ENCODE peak calls at places on chromosomes 13 and 19, in nine cellular contexts. One of them, this sample, is unnamed.

GRCh38 chr13:108154421-108154858 is 60.9 kb downstream of the LIG4 start:
- DNase-seq in naive thymus-derived CD4-positive, alpha-beta T cell: no peak
- DNase-seq in SK-N-SH: no peak
- DNase-seq in NCI-H1092: no peak
- DNase-seq in C1 segment of cervical spinal cord: no peak
- DNase-seq in stimulated activated CD4-positive, alpha-beta T cell treated with anti-CD3 and anti-CD28 coated beads, Interleukin-4, amount 100 ng/mL, for 1 hour: no peak
- DNase-seq in NCI-H2029: no peak
- DNase-seq in mesendoderm: peak
- DNase-seq in mammary epithelial cell: no peak
- DNase-seq in this sample: no peak

GRCh38 chr13:79810671-79811070 is 329.7 kb downstream of the NDFIP2 start:
- DNase-seq in naive thymus-derived CD4-positive, alpha-beta T cell: no peak
- DNase-seq in SK-N-SH: no peak
- DNase-seq in NCI-H1092: no peak
- DNase-seq in C1 segment of cervical spinal cord: no peak
- DNase-seq in stimulated activated CD4-positive, alpha-beta T cell treated with anti-CD3 and anti-CD28 coated beads, Interleukin-4, amount 100 ng/mL, for 1 hour: no peak
- DNase-seq in NCI-H2029: no peak
- DNase-seq in mesendoderm: peak
- DNase-seq in mammary epithelial cell: peak
- DNase-seq in this sample: no peak

GRCh38 chr19:480016-480855 is 16.1 kb upstream of the MADCAM1 start:
- DNase-seq in naive thymus-derived CD4-positive, alpha-beta T cell: peak
- DNase-seq in SK-N-SH: peak
- DNase-seq in NCI-H1092: peak
- DNase-seq in C1 segment of cervical spinal cord: peak
- DNase-seq in stimulated activated CD4-positive, alpha-beta T cell treated with anti-CD3 and anti-CD28 coated beads, Interleukin-4, amount 100 ng/mL, for 1 hour: peak
- DNase-seq in NCI-H2029: peak
- DNase-seq in mesendoderm: peak
- DNase-seq in mammary epithelial cell: peak
- DNase-seq in this sample: peak

GRCh38 chr19:3549816-3550215 is 7.6 kb downstream of the MFSD12 start:
- DNase-seq in naive thymus-derived CD4-positive, alpha-beta T cell: no peak
- DNase-seq in SK-N-SH: peak
- DNase-seq in NCI-H1092: no peak
- DNase-seq in C1 segment of cervical spinal cord: no peak
- DNase-seq in stimulated activated CD4-positive, alpha-beta T cell treated with anti-CD3 and anti-CD28 coated beads, Interleukin-4, amount 100 ng/mL, for 1 hour: no peak
- DNase-seq in NCI-H2029: no peak
- DNase-seq in mesendoderm: no peak
- DNase-seq in mammary epithelial cell: no peak
- DNase-seq in this sample: no peak

GRCh38 chr19:32866061-32866460 is 3.5 kb downstream of the SLC7A9 start:
- DNase-seq in naive thymus-derived CD4-positive, alpha-beta T cell: no peak
- DNase-seq in SK-N-SH: no peak
- DNase-seq in NCI-H1092: no peak
- DNase-seq in C1 segment of cervical spinal cord: no peak
- DNase-seq in stimulated activated CD4-positive, alpha-beta T cell treated with anti-CD3 and anti-CD28 coated beads, Interleukin-4, amount 100 ng/mL, for 1 hour: no peak
- DNase-seq in NCI-H2029: no peak
- DNase-seq in mesendoderm: no peak
- DNase-seq in mammary epithelial cell: no peak
- DNase-seq in this sample: no peak

GRCh38 chr19:35291916-35292315 is at the start of gene MAG:
- DNase-seq in naive thymus-derived CD4-positive, alpha-beta T cell: no peak
- DNase-seq in SK-N-SH: no peak
- DNase-seq in NCI-H1092: no peak
- DNase-seq in C1 segment of cervical spinal cord: peak
- DNase-seq in stimulated activated CD4-positive, alpha-beta T cell treated with anti-CD3 and anti-CD28 coated beads, Interleukin-4, amount 100 ng/mL, for 1 hour: no peak
- DNase-seq in NCI-H2029: no peak
- DNase-seq in mesendoderm: no peak
- DNase-seq in mammary epithelial cell: no peak
- DNase-seq in this sample: no peak

GRCh38 chr19:28519950-28520861 is 692.7 kb downstream of the UQCRFS1 start:
- DNase-seq in naive thymus-derived CD4-positive, alpha-beta T cell: no peak
- DNase-seq in SK-N-SH: no peak
- DNase-seq in NCI-H1092: peak
- DNase-seq in C1 segment of cervical spinal cord: no peak
- DNase-seq in stimulated activated CD4-positive, alpha-beta T cell treated with anti-CD3 and anti-CD28 coated beads, Interleukin-4, amount 100 ng/mL, for 1 hour: no peak
- DNase-seq in NCI-H2029: peak
- DNase-seq in mesendoderm: no peak
- DNase-seq in mammary epithelial cell: no peak
- DNase-seq in this sample: no peak

GRCh38 chr13:105982219-105982618 is 553.2 kb downstream of the EFNB2 start:
- DNase-seq in naive thymus-derived CD4-positive, alpha-beta T cell: no peak
- DNase-seq in SK-N-SH: no peak
- DNase-seq in NCI-H1092: no peak
- DNase-seq in C1 segment of cervical spinal cord: no peak
- DNase-seq in stimulated activated CD4-positive, alpha-beta T cell treated with anti-CD3 and anti-CD28 coated beads, Interleukin-4, amount 100 ng/mL, for 1 hour: no peak
- DNase-seq in NCI-H2029: no peak
- DNase-seq in mesendoderm: peak
- DNase-seq in mammary epithelial cell: no peak
- DNase-seq in this sample: no peak

GRCh38 chr13:108220042-108220441 is 1.9 kb downstream of the ABHD13 start:
- DNase-seq in naive thymus-derived CD4-positive, alpha-beta T cell: no peak
- DNase-seq in SK-N-SH: no peak
- DNase-seq in NCI-H1092: no peak
- DNase-seq in C1 segment of cervical spinal cord: no peak
- DNase-seq in stimulated activated CD4-positive, alpha-beta T cell treated with anti-CD3 and anti-CD28 coated beads, Interleukin-4, amount 100 ng/mL, for 1 hour: peak
- DNase-seq in NCI-H2029: peak
- DNase-seq in mesendoderm: peak
- DNase-seq in mammary epithelial cell: peak
- DNase-seq in this sample: no peak

GRCh38 chr19:6568010-6568411 is 22.9 kb downstream of the CD70 start:
- DNase-seq in naive thymus-derived CD4-positive, alpha-beta T cell: no peak
- DNase-seq in SK-N-SH: no peak
- DNase-seq in NCI-H1092: no peak
- DNase-seq in C1 segment of cervical spinal cord: no peak
- DNase-seq in stimulated activated CD4-positive, alpha-beta T cell treated with anti-CD3 and anti-CD28 coated beads, Interleukin-4, amount 100 ng/mL, for 1 hour: no peak
- DNase-seq in NCI-H2029: no peak
- DNase-seq in mesendoderm: no peak
- DNase-seq in mammary epithelial cell: no peak
- DNase-seq in this sample: no peak

GRCh38 chr13:37127706-37128241 is 22.3 kb upstream of the CSNK1A1L start:
- DNase-seq in naive thymus-derived CD4-positive, alpha-beta T cell: no peak
- DNase-seq in SK-N-SH: no peak
- DNase-seq in NCI-H1092: no peak
- DNase-seq in C1 segment of cervical spinal cord: peak
- DNase-seq in stimulated activated CD4-positive, alpha-beta T cell treated with anti-CD3 and anti-CD28 coated beads, Interleukin-4, amount 100 ng/mL, for 1 hour: no peak
- DNase-seq in NCI-H2029: no peak
- DNase-seq in mesendoderm: no peak
- DNase-seq in mammary epithelial cell: no peak
- DNase-seq in this sample: no peak

GRCh38 chr19:43518051-43518450 is 8.9 kb downstream of the ETHE1 start:
- DNase-seq in naive thymus-derived CD4-positive, alpha-beta T cell: no peak
- DNase-seq in SK-N-SH: no peak
- DNase-seq in NCI-H1092: no peak
- DNase-seq in C1 segment of cervical spinal cord: no peak
- DNase-seq in stimulated activated CD4-positive, alpha-beta T cell treated with anti-CD3 and anti-CD28 coated beads, Interleukin-4, amount 100 ng/mL, for 1 hour: no peak
- DNase-seq in NCI-H2029: no peak
- DNase-seq in mesendoderm: no peak
- DNase-seq in mammary epithelial cell: peak
- DNase-seq in this sample: no peak